ENCODE peak calls at places on chromosome 7, in six cellular contexts. A, S, V, R, L and B are unnamed samples.

GRCh38 chr7:133355325-133355708 is 102.4 kb downstream of the EXOC4 start:
- DNase-seq in A (peak), S (no peak), V (no peak), R (no peak), L (no peak), B (peak)

GRCh38 chr7:109986701-109987100 is 1104.2 kb upstream of the LRRN3 start:
- DNase-seq in A (no peak), S (no peak), V (no peak), R (no peak), L (no peak), B (no peak)

GRCh38 chr7:100944138-100944537 is 5.2 kb upstream of the MUC3A start:
- DNase-seq in A (no peak), S (no peak), V (no peak), R (no peak), L (no peak), B (no peak)

GRCh38 chr7:50687575-50688261 is 95.0 kb downstream of the GRB10 start:
- DNase-seq in A (peak), S (no peak), V (no peak), R (no peak), L (peak), B (peak)

GRCh38 chr7:16431646-16432424 is 10.5 kb upstream of the CRPPA start:
- DNase-seq in A (peak), S (peak), V (no peak), R (peak), L (no peak), B (peak)

GRCh38 chr7:157674715-157675426 is 338.1 kb downstream of the DNAJB6 start:
- DNase-seq in A (no peak), S (no peak), V (no peak), R (no peak), L (no peak), B (no peak)

GRCh38 chr7:131080754-131081153 is 246.9 kb upstream of the MKLN1 start:
- DNase-seq in A (no peak), S (no peak), V (no peak), R (no peak), L (no peak), B (no peak)

GRCh38 chr7:151244156-151244870 is 4.2 kb downstream of the SMARCD3 start:
- DNase-seq in A (peak), S (no peak), V (no peak), R (peak), L (peak), B (peak)

GRCh38 chr7:157309990-157310668 is 26.7 kb upstream of the DNAJB6 start:
- DNase-seq in A (peak), S (peak), V (no peak), R (no peak), L (peak), B (peak)

GRCh38 chr7:43248961-43249807 is 136.7 kb downstream of the HECW1 start:
- DNase-seq in A (peak), S (peak), V (no peak), R (peak), L (peak), B (peak)